ENCODE peak calls at places on chromosomes 4 and X, in six cellular contexts. Y, C, H, G, X and M are unnamed samples.

GRCh38 chr4:4572821-4573220 is 31.0 kb upstream of the STX18 start:
- DNase-seq in Y (no peak), C (peak; percentile 47), X (no peak), G (no peak), H (no peak), M (no peak)

GRCh38 chrX:1433646-1434357 is 18.9 kb downstream of the ASMTL start:
- DNase-seq in C (no peak), Y (no peak), G (no peak), X (no peak), H (no peak), M (no peak)

GRCh38 chr4:90198086-90198847 is 71.1 kb downstream of the CCSER1 start:
- DNase-seq in H (peak; percentile 27), Y (peak; percentile 43), X (no peak), C (no peak), G (peak; percentile 25), M (no peak)

GRCh38 chrX:132751043-132751690 is 207.3 kb downstream of the HS6ST2 start:
- DNase-seq in C (no peak), H (no peak), Y (peak; percentile 47), G (no peak), X (no peak), M (no peak)

GRCh38 chrX:1481636-1482529 is 29.2 kb upstream of the ASMTL start:
- DNase-seq in X (peak; percentile 89), H (peak; percentile 85), G (peak; percentile 33), C (peak; percentile 76), Y (peak; percentile 81), M (no peak)

GRCh38 chr4:153438916-153439756 is 27.0 kb upstream of the TMEM131L start:
- DNase-seq in H (no peak), G (no peak), Y (no peak), X (no peak), C (no peak), M (no peak)

GRCh38 chr4:152501846-152502536 is 33.9 kb downstream of the FBXW7 start:
- DNase-seq in G (no peak), X (no peak), H (no peak), C (peak; percentile 41), Y (no peak), M (no peak)

GRCh38 chr4:105092768-105093167 is 53.9 kb upstream of the TET2 start:
- DNase-seq in H (peak; percentile 23), G (no peak), C (peak; percentile 48), X (no peak), Y (no peak), M (no peak)

GRCh38 chrX:74104356-74105065 is 199.5 kb upstream of the ZCCHC13 start:
- DNase-seq in C (peak; percentile 5), X (no peak), H (peak; percentile 34), Y (no peak), G (no peak), M (no peak)

GRCh38 chr4:186900232-186900900 is 176.7 kb upstream of the FAT1 start:
- DNase-seq in X (peak; percentile 89), H (peak; percentile 16), Y (no peak), G (no peak), C (peak; percentile 87), M (no peak)

GRCh38 chr4:138669479-138670165 is 346.0 kb upstream of the NOCT start:
- DNase-seq in C (peak; percentile 99), H (no peak), Y (no peak), G (no peak), X (peak; percentile 70), M (no peak)
- H3K14ac ChIP-seq in C (peak overlapping the region; percentile 67), H (no peak overlapping the region), Y (no peak overlapping the region), G (no peak overlapping the region), X (no peak overlapping the region), M (no peak overlapping the region)

GRCh38 chr4:128654465-128654864 is 155.0 kb upstream of the JADE1 start:
- DNase-seq in X (no peak), G (no peak), H (no peak), C (no peak), Y (no peak), M (no peak)

GRCh38 chr4:128649575-128650205 is 159.8 kb upstream of the JADE1 start:
- DNase-seq in G (no peak), X (peak; percentile 54), C (peak; percentile 77), Y (no peak), H (peak; percentile 72), M (no peak)

GRCh38 chr4:128653514-128654420 is 155.7 kb upstream of the JADE1 start:
- DNase-seq in H (peak; percentile 27), Y (no peak), X (peak; percentile 84), C (peak; percentile 70), G (no peak), M (peak; percentile 76)

GRCh38 chr4:128648021-128648420 is 161.5 kb upstream of the JADE1 start:
- DNase-seq in C (no peak), H (no peak), Y (no peak), X (no peak), G (no peak), M (no peak)

GRCh38 chr4:128649161-128649560 is 160.3 kb upstream of the JADE1 start:
- DNase-seq in C (no peak), X (no peak), Y (no peak), G (no peak), H (no peak), M (no peak)
- H3K4ac ChIP-seq in C (no peak overlapping the region), X (no peak overlapping the region), Y (no peak overlapping the region), G (no peak overlapping the region), H (no peak overlapping the region), M (no peak overlapping the region)

GRCh38 chr4:55410431-55410830 is 14.7 kb downstream of the TMEM165 start:
- DNase-seq in Y (no peak), C (no peak), G (no peak), H (peak; percentile 43), X (no peak), M (no peak)

GRCh38 chr4:55407119-55407518 is 11.4 kb downstream of the TMEM165 start:
- DNase-seq in C (no peak), Y (no peak), X (no peak), G (no peak), H (no peak), M (no peak)

GRCh38 chr4:55407764-55408163 is 12.0 kb downstream of the TMEM165 start:
- DNase-seq in C (no peak), Y (no peak), H (no peak), G (no peak), X (no peak), M (no peak)

GRCh38 chr4:55411621-55412020 is 15.9 kb downstream of the TMEM165 start:
- DNase-seq in X (no peak), Y (no peak), C (peak; percentile 37), H (peak; percentile 82), G (no peak), M (no peak)

GRCh38 chr4:55409468-55410171 is 13.9 kb downstream of the TMEM165 start:
- DNase-seq in Y (peak; percentile 31), X (peak; percentile 36), C (peak; percentile 13), H (peak; percentile 30), G (no peak), M (no peak)
- H3K9ac ChIP-seq in Y (no peak overlapping the region), X (peak overlapping the region; percentile 50), C (no peak overlapping the region), H (no peak overlapping the region), G (no peak overlapping the region), M (no peak overlapping the region)

DNA sequence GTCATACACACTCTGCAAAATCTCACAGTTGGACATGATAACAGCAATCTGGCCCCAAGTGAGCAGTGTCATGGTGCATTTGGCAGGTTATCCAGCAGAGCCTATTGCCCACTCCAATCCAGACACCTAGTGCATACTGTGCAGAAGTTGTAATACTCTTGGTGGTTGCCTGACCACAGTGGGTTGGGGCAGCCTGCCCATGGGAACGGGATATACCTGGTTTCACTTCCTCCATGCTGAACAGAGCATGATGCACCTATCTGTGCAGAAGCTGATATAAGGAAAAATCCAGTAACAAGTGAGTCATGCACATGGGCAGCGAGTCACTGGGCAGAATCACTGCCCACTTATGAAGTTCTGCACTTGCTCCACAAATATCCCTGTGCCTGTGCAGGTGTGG is 105.3 kb upstream of the IGSF1 start:
- DNase-seq in G (no peak), Y (no peak), X (no peak), H (no peak), C (no peak), M (no peak)
- H3K14ac ChIP-seq in G (no peak overlapping the region), Y (no peak overlapping the region), X (no peak overlapping the region), H (no peak overlapping the region), C (no peak overlapping the region), M (no peak overlapping the region)

GRCh38 chrX:112641449-112641848 is 38.3 kb downstream of the LHFPL1 start:
- DNase-seq in G (no peak), X (no peak), C (no peak), H (no peak), Y (no peak), M (no peak)
- H3K4ac ChIP-seq in G (no peak overlapping the region), X (no peak overlapping the region), C (peak overlapping the region; percentile 64), H (no peak overlapping the region), Y (no peak overlapping the region), M (no peak overlapping the region)

GRCh38 chr4:158805628-158806471 is 37.0 kb downstream of the FNIP2 start:
- DNase-seq in X (peak; percentile 79), H (peak; percentile 81), G (no peak), C (no peak), Y (no peak), M (no peak)
- H3K9ac ChIP-seq in X (no peak overlapping the region), H (no peak overlapping the region), G (no peak overlapping the region), C (no peak overlapping the region), Y (no peak overlapping the region), M (no peak overlapping the region)

DNA sequence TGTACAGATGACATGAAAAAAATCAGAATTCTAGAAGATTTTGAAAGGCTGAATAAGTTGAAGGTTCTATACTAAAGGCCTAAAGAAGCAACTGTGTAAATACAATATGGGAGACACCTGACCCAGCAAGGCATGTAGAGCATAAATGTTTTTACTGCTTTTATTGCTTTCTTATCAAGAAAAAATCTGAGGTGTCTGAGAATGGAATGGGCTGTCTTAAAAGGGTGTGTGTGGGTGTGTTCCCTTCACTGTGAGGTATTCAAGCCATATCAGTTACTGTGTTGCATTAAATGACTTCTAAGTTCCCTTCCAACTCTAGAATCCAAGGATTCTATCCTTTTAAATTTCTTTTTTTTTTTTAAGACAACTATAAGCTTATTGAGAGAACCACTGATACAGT is 15.8 kb downstream of the ATP8A1 start:
- DNase-seq in Y (no peak), G (no peak), X (no peak), C (no peak), H (no peak), M (no peak)
- H3K14ac ChIP-seq in Y (no peak overlapping the region), G (no peak overlapping the region), X (no peak overlapping the region), C (no peak overlapping the region), H (no peak overlapping the region), M (no peak overlapping the region)

GRCh38 chrX:13994104-13994503 is 35.6 kb downstream of the GEMIN8 start:
- DNase-seq in H (no peak), G (no peak), Y (no peak), C (no peak), X (no peak), M (no peak)

GRCh38 chrX:13994681-13995080 is 35.0 kb downstream of the GEMIN8 start:
- DNase-seq in Y (no peak), X (no peak), G (no peak), C (no peak), H (no peak), M (no peak)

GRCh38 chrX:13985697-13986435 is 43.8 kb downstream of the GEMIN8 start:
- DNase-seq in G (no peak), Y (no peak), X (no peak), C (no peak), H (no peak), M (no peak)

DNA sequence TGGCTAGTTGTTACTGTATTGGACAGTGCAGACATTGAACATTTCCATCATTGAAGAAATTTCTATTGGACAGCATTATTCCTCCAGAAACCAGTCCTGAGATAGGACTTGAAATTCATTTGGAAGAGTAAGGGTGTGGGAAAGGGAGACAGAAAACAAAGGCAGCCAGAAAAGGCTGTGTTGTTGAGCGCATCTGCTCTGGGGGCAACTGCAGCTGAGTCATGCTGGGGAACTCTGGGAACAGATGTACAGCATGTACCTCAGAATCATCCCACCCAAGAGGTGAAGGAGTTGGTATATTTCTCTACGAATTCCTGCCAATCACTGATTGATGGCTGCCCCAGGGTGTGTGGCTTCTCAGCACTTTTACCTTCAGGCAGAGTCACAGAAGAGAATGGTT is 39.6 kb downstream of the GEMIN8 start:
- DNase-seq in H (no peak), C (no peak), Y (no peak), X (no peak), G (no peak), M (no peak)
- H3K4ac ChIP-seq in H (no peak overlapping the region), C (no peak overlapping the region), Y (no peak overlapping the region), X (no peak overlapping the region), G (no peak overlapping the region), M (no peak overlapping the region)